ENCODE peak calls at places on chromosome 16, in eight cellular contexts. V, E, S, M, D, L, B and R are unnamed samples.

GRCh38 chr16:64412578-64413280 is 709.1 kb downstream of the CDH11 start:
- DNase-seq in B (no peak), M (peak; percentile 30), V (no peak), D (no peak), L (peak; percentile 69), S (no peak), E (no peak), R (no peak)

GRCh38 chr16:1416521-1416941 is 2.0 kb upstream of the UNKL start:
- DNase-seq in M (no peak), E (no peak), S (no peak), D (no peak), B (no peak), L (no peak), V (peak; percentile 68), R (no peak)

GRCh38 chr16:80198265-80198994 is 342.4 kb upstream of the DYNLRB2 start:
- DNase-seq in V (no peak), M (peak; percentile 24), D (no peak), S (no peak), L (peak; percentile 18), B (no peak), E (no peak), R (no peak)

GRCh38 chr16:30715777-30716445 is 16.9 kb downstream of the SRCAP start:
- DNase-seq in D (no peak), S (no peak), M (no peak), L (peak; percentile 36), B (no peak), E (no peak), V (no peak), R (no peak)

GRCh38 chr16:68291227-68291626 is 19.5 kb downstream of the SLC7A6OS start:
- DNase-seq in L (no peak), S (no peak), V (no peak), E (no peak), M (no peak), B (no peak), D (no peak), R (no peak)

GRCh38 chr16:85491798-85492616 is 121.1 kb upstream of the GSE1 start:
- DNase-seq in L (no peak), B (no peak), S (peak; percentile 83), E (peak; percentile 41), M (peak; percentile 43), V (peak; percentile 88), D (no peak), R (no peak)

GRCh38 chr16:51148674-51149228 is 2.3 kb downstream of the SALL1 start:
- DNase-seq in V (no peak), M (no peak), D (no peak), L (no peak), S (no peak), E (no peak), B (no peak), R (no peak)

GRCh38 chr16:76277099-76278030 is at the start of gene CNTNAP4:
- DNase-seq in L (no peak), V (no peak), M (peak; percentile 6), B (no peak), D (no peak), S (peak; percentile 58), E (no peak), R (peak; percentile 69)

GRCh38 chr16:75219838-75220237 is 1.1 kb downstream of the CTRB1 start:
- DNase-seq in L (no peak), S (no peak), V (no peak), M (no peak), D (no peak), E (no peak), B (peak; percentile 9), R (no peak)

GRCh38 chr16:67885976-67886375 is 1.3 kb downstream of the NRN1L start:
- DNase-seq in E (no peak), D (no peak), M (no peak), V (no peak), L (no peak), S (no peak), B (no peak), R (no peak)

GRCh38 chr16:67170948-67171649 is 761 bp downstream of the NOL3 start:
- DNase-seq in D (no peak), B (no peak), M (peak; percentile 46), L (peak; percentile 41), E (no peak), V (peak; percentile 35), S (no peak), R (no peak)

GRCh38 chr16:30567160-30567990 is 4.1 kb downstream of the ZNF688 start:
- DNase-seq in E (no peak), V (no peak), B (no peak), L (peak; percentile 27), M (no peak), D (no peak), S (no peak), R (no peak)

DNA sequence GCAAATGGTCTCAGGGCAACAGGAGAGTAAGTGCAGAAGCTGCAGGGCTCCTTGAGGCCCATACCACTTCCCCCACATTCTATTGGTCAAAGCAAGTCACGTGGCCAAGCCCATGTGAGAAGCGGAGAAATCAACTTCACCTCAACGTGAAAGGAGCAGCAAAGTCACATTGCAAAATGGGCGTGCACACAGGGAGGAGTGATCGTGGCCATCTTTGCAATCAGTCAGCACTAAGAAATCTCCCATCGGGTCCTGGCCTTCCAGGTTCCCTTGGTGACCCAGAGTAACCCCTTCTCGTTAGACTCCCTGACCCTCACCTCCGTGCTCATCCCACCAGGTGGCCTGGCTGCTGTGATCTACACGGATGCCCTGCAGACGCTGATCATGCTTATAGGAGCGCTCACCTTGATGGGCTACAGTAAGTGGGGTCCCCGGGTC is 38.0 kb downstream of the SLC5A11 start:
- DNase-seq in B (no peak), L (no peak), E (no peak), D (no peak), M (no peak), V (no peak), S (peak; percentile 45), R (no peak)
- H2AFZ ChIP-seq in B (no peak overlapping the region), L (peak overlapping the region; percentile 5), E (no peak overlapping the region), D (peak overlapping the region; percentile 82), M (no peak overlapping the region), V (no peak overlapping the region), S (peak overlapping the region; percentile 95), R (peak overlapping the region; percentile 76)

DNA sequence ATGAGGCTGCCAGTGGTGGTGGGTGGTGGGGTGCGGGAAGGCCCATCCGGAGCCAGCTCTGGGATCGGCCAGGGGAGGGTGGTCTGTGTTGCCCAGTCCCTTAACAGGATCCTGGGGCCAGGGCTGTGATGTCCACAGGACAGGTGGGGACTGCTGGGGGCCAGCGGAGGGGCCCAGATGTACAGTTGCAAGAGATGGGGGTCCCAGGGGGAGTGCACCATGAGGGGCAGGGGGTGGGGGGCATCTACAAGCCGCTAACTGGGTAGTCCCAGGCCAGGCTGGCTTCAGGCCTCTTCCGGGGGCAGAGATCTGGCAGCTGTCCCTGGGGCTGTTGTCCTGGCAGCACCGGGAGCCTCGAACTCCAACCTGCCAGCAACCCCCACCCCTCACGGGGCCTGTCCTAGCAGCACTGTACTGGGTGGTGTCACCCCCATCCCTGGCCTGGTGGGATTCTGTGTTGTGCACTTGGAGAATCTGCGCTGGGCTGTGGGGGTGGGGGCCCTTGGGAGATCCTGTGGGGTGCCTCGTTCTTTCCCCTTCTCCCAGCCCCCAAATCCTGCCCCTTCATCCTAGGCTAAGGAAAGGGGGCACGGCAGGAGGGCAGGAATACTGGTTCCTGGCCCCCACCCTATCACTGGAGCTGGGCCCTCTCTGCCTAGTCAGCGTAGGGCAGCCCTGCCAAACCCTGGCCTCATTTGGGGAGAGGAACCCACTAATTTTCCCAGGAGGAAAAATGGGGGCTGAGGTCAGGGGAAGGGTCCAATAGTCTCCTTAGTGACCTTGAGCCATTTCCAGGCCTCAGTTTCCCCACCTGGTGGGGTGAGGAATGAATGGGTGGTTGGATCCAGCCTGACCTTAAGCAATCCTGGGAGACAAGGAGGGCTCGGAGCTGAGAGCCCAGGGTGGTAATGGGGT is 1.4 kb downstream of the MTSS2 start:
- DNase-seq in S (no peak), M (no peak), L (no peak), V (no peak), B (no peak), E (no peak), D (no peak), R (no peak)
- H3K4me3 ChIP-seq in S (peak overlapping the region; percentile 69), M (peak overlapping the region; percentile 96), L (peak overlapping the region; percentile 90), V (peak overlapping the region; percentile 93), B (no peak overlapping the region), E (peak overlapping the region; percentile 95), D (peak overlapping the region; percentile 92), R (peak overlapping the region; percentile 80)

GRCh38 chr16:10180771-10181163 is 1.5 kb downstream of the GRIN2A start:
- DNase-seq in D (peak; percentile 65), E (no peak), L (no peak), M (no peak), B (peak; percentile 50), V (no peak), S (peak; percentile 97), R (peak; percentile 91)

GRCh38 chr16:10181196-10182162 is 749 bp downstream of the GRIN2A start:
- DNase-seq in L (peak; percentile 11), D (peak; percentile 80), E (peak; percentile 21), S (peak; percentile 88), M (peak; percentile 18), B (peak; percentile 61), V (peak; percentile 27), R (peak; percentile 89)

GRCh38 chr16:10182186-10182683 is at the start of gene GRIN2A:
- DNase-seq in E (no peak), M (no peak), B (no peak), S (peak; percentile 57), V (no peak), L (no peak), D (no peak), R (peak; percentile 68)

GRCh38 chr16:10178079-10178478 is 4.1 kb downstream of the GRIN2A start:
- DNase-seq in S (no peak), D (no peak), L (no peak), M (no peak), B (no peak), E (no peak), V (no peak), R (no peak)

DNA sequence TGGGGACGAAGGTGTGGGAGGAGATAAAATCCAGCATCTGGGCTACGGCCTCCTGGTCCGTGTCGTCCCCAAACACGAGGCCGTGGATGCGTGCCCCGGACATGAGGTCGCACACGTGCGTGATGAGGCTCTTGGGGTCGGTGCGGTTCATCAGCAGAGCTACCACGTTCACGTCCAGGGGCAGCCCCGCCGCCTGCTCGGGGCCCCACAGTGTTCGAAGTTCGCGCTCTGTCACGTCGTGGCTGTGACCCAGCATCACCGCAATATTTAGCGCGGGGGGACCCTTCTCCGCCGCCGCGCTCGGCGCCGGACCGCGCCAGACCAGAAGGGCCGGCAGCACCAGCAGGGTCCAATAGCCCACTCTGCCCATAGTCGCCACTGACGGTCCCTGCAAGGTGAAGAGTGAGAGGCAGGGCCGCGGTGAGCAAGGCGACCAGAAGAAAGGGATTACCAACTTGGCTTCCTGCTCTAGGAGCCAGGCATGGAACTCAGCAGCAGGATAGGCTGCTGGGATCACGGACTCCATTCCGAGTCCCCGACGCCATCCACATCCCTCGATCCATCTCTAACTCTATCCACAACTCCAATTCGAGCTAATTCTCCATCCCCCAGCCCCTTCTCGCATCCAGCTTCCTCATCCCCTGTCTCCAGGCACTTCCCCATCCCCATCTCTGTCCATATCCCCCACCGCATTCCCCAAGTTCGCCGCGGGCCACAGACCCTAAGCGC is 2.0 kb downstream of the GRIN2A start:
- DNase-seq in D (no peak), V (no peak), E (no peak), B (no peak), L (no peak), S (no peak), M (no peak), R (no peak)
- H3K4me2 ChIP-seq in D (no peak overlapping the region), V (no peak overlapping the region), E (no peak overlapping the region), B (peak overlapping the region; percentile 94), L (no peak overlapping the region), S (peak overlapping the region; percentile 94), M (no peak overlapping the region), R (peak overlapping the region; percentile 93)

DNA sequence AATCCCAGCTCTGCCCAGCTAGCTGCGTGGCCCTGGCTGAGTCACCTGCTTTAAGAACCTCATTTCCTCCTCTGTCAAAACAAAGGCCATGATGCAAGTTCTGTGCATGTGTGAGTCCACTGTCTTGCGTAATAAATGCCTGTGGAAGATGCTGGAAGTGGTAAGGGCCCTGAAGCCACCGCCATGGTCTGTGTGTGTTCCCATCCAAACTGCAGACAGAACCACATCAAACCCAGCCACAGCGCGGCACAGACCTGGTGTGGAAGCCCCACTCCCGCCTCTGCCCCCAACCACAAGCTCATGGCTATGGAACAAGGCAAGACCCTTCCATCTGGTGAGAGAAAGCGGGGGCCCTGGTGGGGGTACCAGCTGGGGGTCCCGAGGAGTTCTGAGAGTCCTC is 26.0 kb downstream of the NECAB2 start:
- DNase-seq in B (no peak), D (no peak), M (peak; percentile 91), V (peak; percentile 19), S (no peak), E (peak; percentile 31), L (peak; percentile 95), R (no peak)
- H2AFZ ChIP-seq in B (no peak overlapping the region), D (no peak overlapping the region), M (no peak overlapping the region), V (no peak overlapping the region), S (no peak overlapping the region), E (no peak overlapping the region), L (peak overlapping the region; percentile 4), R (no peak overlapping the region)